ENCODE peak calls at places on chromosomes 11 and 22, in four cellular contexts. C is HepG2, L is K562, H is GM12878. S is an unnamed sample.

GRCh38 chr11:107769189-107769588 is 57.3 kb upstream of the SLN start:
- DNase-seq in C (peak; percentile 7), L (no peak), H (no peak), S (no peak)

GRCh38 chr11:66391322-66391721 is 19.8 kb upstream of the SLC29A2 start:
- DNase-seq in C (no peak), L (no peak), H (no peak), S (no peak)

GRCh38 chr11:69636512-69636866 is 4.5 kb upstream of the CCND1 start:
- DNase-seq in C (no peak), L (no peak), H (no peak), S (no peak)

GRCh38 chr11:1934326-1935155 is 12.6 kb upstream of the MRPL23 start:
- DNase-seq in C (no peak), L (no peak), H (no peak), S (no peak)

GRCh38 chr22:24175160-24175808 is 6.0 kb upstream of the SUSD2 start:
- DNase-seq in C (peak; percentile 59), L (peak; percentile 70), H (no peak), S (peak; percentile 91)

GRCh38 chr11:103792981-103793468 is 243.4 kb upstream of the DDI1 start:
- DNase-seq in C (no peak), L (no peak), H (no peak), S (no peak)

GRCh38 chr11:70440206-70440605 is 41.9 kb downstream of the CTTN start:
- DNase-seq in C (no peak), L (no peak), H (no peak), S (no peak)

GRCh38 chr11:76670475-76671235 is at the start of gene LRRC32:
- DNase-seq in C (no peak), L (peak; percentile 84), H (no peak), S (peak; percentile 87)

GRCh38 chr11:19832166-19832750 is 119.6 kb downstream of the NAV2 start:
- DNase-seq in C (no peak), L (no peak), H (no peak), S (no peak)

GRCh38 chr22:46693634-46694422 is 44.2 kb downstream of the CERK start:
- DNase-seq in C (no peak), L (no peak), H (no peak), S (no peak)

GRCh38 chr11:107017433-107018227 is 646 bp downstream of the GUCY1A2 start:
- DNase-seq in C (peak; percentile 2), L (peak; percentile 22), H (no peak), S (peak; percentile 80)

GRCh38 chr22:38481162-38481870 is 13.4 kb downstream of the KDELR3 start:
- DNase-seq in C (no peak), L (no peak), H (no peak), S (no peak)

GRCh38 chr11:1481861-1482441 is 4.6 kb downstream of the MOB2 start:
- DNase-seq in C (no peak), L (no peak), H (no peak), S (no peak)

GRCh38 chr22:25098445-25099081 is 101.1 kb upstream of the CRYBB3 start:
- DNase-seq in C (no peak), L (no peak), H (no peak), S (no peak)

GRCh38 chr11:82733444-82734119 is at the start of gene FAM181B:
- DNase-seq in C (no peak), L (peak; percentile 56), H (no peak), S (peak; percentile 89)

GRCh38 chr11:125947419-125948277 is 1.8 kb downstream of the VSIG10L2 start:
- DNase-seq in C (no peak), L (no peak), H (no peak), S (no peak)

GRCh38 chr11:75096456-75097172 is at the start of gene OR2AT4:
- DNase-seq in C (no peak), L (peak; percentile 41), H (no peak), S (no peak)

GRCh38 chr11:65672180-65672860 is 9.6 kb upstream of the RELA start:
- DNase-seq in C (no peak), L (no peak), H (no peak), S (no peak)

GRCh38 chr11:88231894-88232482 is 56.7 kb upstream of the RAB38 start:
- DNase-seq in C (peak; percentile 13), L (no peak), H (no peak), S (peak; percentile 18)

GRCh38 chr22:27554106-27554814 is 247.3 kb downstream of the MN1 start:
- DNase-seq in C (no peak), L (no peak), H (no peak), S (no peak)

GRCh38 chr22:24289138-24289537 is 18.5 kb downstream of the SPECC1L start:
- DNase-seq in C (no peak), L (no peak), H (no peak), S (no peak)

GRCh38 chr11:83610996-83611395 is 324.8 kb upstream of the CCDC90B start:
- DNase-seq in C (no peak), L (no peak), H (no peak), S (no peak)

GRCh38 chr11:35014352-35014751 is 97.9 kb downstream of the PDHX start:
- DNase-seq in C (no peak), L (no peak), H (no peak), S (no peak)
- H3K4me1 ChIP-seq in C (peaks cover 21% of the 10 kb centered on the region), L (no peaks in the 10 kb centered on the region), H (peaks cover 22% of the 10 kb centered on the region), S (no peaks in the 10 kb centered on the region)

GRCh38 chr11:120563698-120564572 is 52.4 kb downstream of the GRIK4 start:
- DNase-seq in C (no peak), L (no peak), H (no peak), S (no peak)
- TF ChIP-seq NFIC in C (no peak), L (no peak), H (no peak), S (no peak)

GRCh38 chr11:8640305-8640932 is 42.0 kb downstream of the TRIM66 start:
- DNase-seq in C (no peak), L (peak; percentile 34), H (no peak), S (no peak)

GRCh38 chr11:8639655-8640054 is 42.8 kb downstream of the TRIM66 start:
- DNase-seq in C (no peak), L (no peak), H (no peak), S (peak; percentile 30)

GRCh38 chr11:8641332-8641731 is 41.1 kb downstream of the TRIM66 start:
- DNase-seq in C (no peak), L (no peak), H (no peak), S (no peak)

GRCh38 chr11:8638300-8638699 is 44.2 kb downstream of the TRIM66 start:
- DNase-seq in C (no peak), L (peak; percentile 58), H (no peak), S (no peak)

DNA sequence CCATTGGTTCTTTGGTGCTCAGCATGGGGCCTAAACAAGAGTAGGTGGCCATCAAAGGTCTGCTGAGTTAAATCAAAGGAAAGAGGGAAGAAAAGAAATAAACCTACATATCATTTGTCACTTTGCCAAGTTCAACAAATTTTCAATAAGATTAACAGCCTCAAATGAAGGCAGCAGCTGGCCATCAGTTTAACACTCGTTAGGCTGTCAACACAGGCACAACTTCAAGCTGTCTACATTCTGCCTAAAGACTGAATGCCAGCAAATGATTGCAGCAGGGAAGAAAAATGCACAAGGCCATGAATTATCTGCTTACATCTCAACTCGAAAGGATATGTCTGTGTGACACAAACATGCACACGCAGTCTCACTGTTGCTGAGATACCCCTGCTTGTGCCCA is 40.2 kb downstream of the TRIM66 start:
- DNase-seq in C (no peak), L (no peak), H (no peak), S (no peak)
- H3K4me1 ChIP-seq in C (no peaks in the 10 kb centered on the region), L (peaks cover 2% of the 10 kb centered on the region), H (peaks cover 6% of the 10 kb centered on the region), S (no peaks in the 10 kb centered on the region)

GRCh38 chr11:113373306-113373705 is 14.3 kb upstream of the ANKK1 start:
- DNase-seq in C (no peak), L (no peak), H (no peak), S (no peak)
- TF ChIP-seq NFIC in C (no peak), L (no peak), H (no peak), S (no peak)